ENCODE peak calls at places on chromosomes 4 and X, in nine cellular contexts. N is tibial artery, L is HFF-Myc, Q is HL-60, U is fibroblast of the aortic adventitia, I is testis, J is NB4, R is cardiac muscle cell, Y is heart left ventricle. M is an unnamed sample.

GRCh38 chrX:129773649-129774458 is 5.9 kb upstream of the SASH3 start:
- DNase-seq in L (no peak), R (no peak), Q (no peak), J (peak; percentile 48), Y (no peak), N (no peak), U (no peak), I (no peak), M (no peak)

GRCh38 chrX:1393871-1394615 is 2.1 kb upstream of the SLC25A6 start:
- DNase-seq in Q (no peak), U (no peak), L (no peak), J (no peak), I (no peak), N (peak; percentile 4), R (no peak), Y (no peak), M (no peak)

GRCh38 chr4:158259955-158260575 is 49.8 kb downstream of the TMEM144 start:
- DNase-seq in I (no peak), N (no peak), U (peak; percentile 77), Y (no peak), R (peak; percentile 28), L (peak; percentile 19), Q (no peak), J (peak; percentile 33), M (no peak)

GRCh38 chrX:142156567-142156966 is 48.5 kb downstream of the MAGEC2 start:
- DNase-seq in Y (no peak), R (no peak), Q (no peak), I (no peak), N (no peak), J (no peak), U (no peak), L (no peak), M (no peak)

GRCh38 chr4:54082168-54082567 is 17.8 kb upstream of the CHIC2 start:
- DNase-seq in Q (no peak), L (peak; percentile 99), J (no peak), U (peak; percentile 100), R (no peak), Y (no peak), N (no peak), I (no peak), M (peak; percentile 96)

GRCh38 chr4:172601195-172601594 is 567.4 kb upstream of the GALNT7 start:
- DNase-seq in J (no peak), I (no peak), N (no peak), Q (no peak), L (no peak), R (no peak), Y (no peak), U (no peak), M (no peak)

GRCh38 chr4:1731180-1731579 is 9.9 kb downstream of the TACC3 start:
- DNase-seq in Q (no peak), U (no peak), I (no peak), R (no peak), J (no peak), L (no peak), Y (no peak), N (no peak), M (no peak)

GRCh38 chr4:28730304-28730703 is 1869.7 kb downstream of the STIM2 start:
- DNase-seq in U (peak; percentile 10), Y (no peak), R (no peak), Q (no peak), L (no peak), I (no peak), J (no peak), N (no peak), M (no peak)

GRCh38 chr4:180650273-180650672 is 1592.9 kb upstream of the TENM3 start:
- DNase-seq in Q (no peak), L (no peak), Y (no peak), J (no peak), I (no peak), R (no peak), U (no peak), N (no peak), M (no peak)

GRCh38 chrX:153592966-153593688 is 5.8 kb downstream of the CCNQ start:
- DNase-seq in L (no peak), I (peak; percentile 34), R (no peak), Y (peak; percentile 48), Q (no peak), U (no peak), N (no peak), J (no peak), M (no peak)

GRCh38 chrX:42496239-42496638 is 281.7 kb downstream of the PPP1R2C start:
- DNase-seq in R (no peak), J (no peak), N (no peak), L (no peak), U (no peak), Y (no peak), Q (no peak), I (no peak), M (no peak)

GRCh38 chr4:55733874-55734437 is 85.6 kb upstream of the EXOC1L start:
- DNase-seq in R (no peak), I (no peak), N (peak; percentile 50), L (peak; percentile 14), Y (peak; percentile 24), J (peak; percentile 8), Q (no peak), U (peak; percentile 77), M (no peak)

GRCh38 chr4:65651031-65651430 is 19.3 kb downstream of the EPHA5 start:
- DNase-seq in I (no peak), Q (no peak), J (no peak), Y (no peak), N (no peak), U (no peak), R (no peak), L (no peak), M (no peak)

GRCh38 chr4:76809594-76810305 is 88.2 kb downstream of the SOWAHB start:
- DNase-seq in L (no peak), N (no peak), J (no peak), Q (no peak), U (no peak), R (no peak), I (no peak), Y (no peak), M (no peak)

GRCh38 chr4:140092094-140092820 is 61.7 kb downstream of the MAML3 start:
- DNase-seq in J (peak; percentile 67), N (peak; percentile 38), I (peak; percentile 57), Y (peak; percentile 41), L (no peak), U (no peak), Q (peak; percentile 30), R (peak; percentile 94), M (no peak)

GRCh38 chr4:88747351-88747750 is 49.7 kb upstream of the NAP1L5 start:
- DNase-seq in R (no peak), L (no peak), I (no peak), Y (no peak), Q (no peak), N (no peak), J (no peak), U (no peak), M (no peak)

GRCh38 chr4:89489338-89489771 is 181.8 kb upstream of the GPRIN3 start:
- DNase-seq in I (peak; percentile 22), R (no peak), U (no peak), N (peak; percentile 33), J (no peak), Q (no peak), L (no peak), Y (no peak), M (no peak)

GRCh38 chr4:55592014-55592413 is at the start of gene PDCL2:
- DNase-seq in Y (no peak), J (no peak), N (no peak), Q (no peak), I (peak; percentile 63), L (no peak), R (no peak), U (no peak), M (no peak)

GRCh38 chrX:78104447-78105176 is 564 bp downstream of the PGK1 start:
- DNase-seq in Q (peak; percentile 75), L (no peak), U (peak; percentile 63), Y (peak; percentile 23), I (peak; percentile 46), R (peak; percentile 17), N (peak; percentile 57), J (peak; percentile 87), M (no peak)

GRCh38 chr4:136395212-136395722 is 1137.0 kb downstream of the PCDH18 start:
- DNase-seq in Y (no peak), J (no peak), R (no peak), U (no peak), Q (no peak), I (peak; percentile 32), N (no peak), L (no peak), M (no peak)

DNA sequence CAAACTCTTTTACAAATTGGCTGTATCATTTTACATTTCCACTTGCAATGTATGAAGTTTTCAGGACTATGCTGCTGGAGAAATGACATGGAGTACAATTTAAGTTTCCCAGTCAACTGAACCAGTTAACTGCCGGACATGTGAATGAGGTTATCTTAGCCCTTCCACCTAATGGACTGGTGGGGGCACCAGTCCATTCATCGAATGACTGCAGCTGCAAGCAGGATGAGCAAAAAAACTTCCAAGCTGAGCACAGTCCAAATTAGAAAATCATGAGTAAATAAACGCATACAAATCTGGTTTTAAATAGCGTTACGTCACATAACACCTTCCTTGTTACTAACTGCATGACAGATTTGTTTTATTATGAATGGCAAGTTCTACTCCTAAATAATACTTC is 1131.5 kb downstream of the PCDH18 start:
- DNase-seq in Q (no peak), N (no peak), Y (no peak), L (no peak), R (no peak), I (no peak), U (no peak), J (no peak), M (no peak)
- TF ChIP-seq CTCF in Q (no peak), N (no peak), Y (no peak), L (no peak), R (no peak), I (no peak), U (no peak), J (peak; percentile 2), M (no peak)

DNA sequence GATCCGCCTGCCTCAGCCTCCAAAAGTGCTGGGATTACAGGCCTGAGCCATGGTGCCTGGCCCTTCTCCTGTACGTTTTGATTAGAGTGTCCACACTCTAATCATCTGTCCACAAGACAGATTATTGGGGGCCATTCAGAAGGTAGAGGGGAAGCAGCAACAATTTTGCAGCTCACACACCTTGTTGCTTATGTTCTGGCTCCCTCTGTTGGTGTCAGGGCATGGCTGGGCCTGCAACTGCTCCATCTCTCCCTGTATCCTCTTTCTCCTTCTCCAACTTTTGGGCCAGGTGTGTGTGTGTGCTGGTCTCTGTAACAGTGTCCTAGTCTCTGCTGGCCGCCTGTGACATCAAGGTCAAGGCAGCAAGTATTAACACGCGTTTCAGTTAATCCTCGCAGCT is 125.5 kb upstream of the MBNL3 start:
- DNase-seq in I (peak; percentile 24), L (no peak), Q (no peak), J (peak; percentile 17), R (peak; percentile 42), N (no peak), U (no peak), Y (no peak), M (no peak)
- TF ChIP-seq CTCF in I (peak; percentile 26), L (peak; percentile 40), Q (no peak), J (peak; percentile 33), R (peak; percentile 30), N (no peak), U (peak; percentile 37), Y (no peak), M (peak; percentile 50)

GRCh38 chr4:153022233-153022632 is 86.1 kb downstream of the FHDC1 start:
- DNase-seq in J (no peak), I (no peak), N (no peak), Y (no peak), U (no peak), L (no peak), R (peak; percentile 19), Q (no peak), M (no peak)
- TF ChIP-seq CTCF in J (no peak), I (no peak), N (no peak), Y (no peak), U (no peak), L (no peak), R (no peak), Q (no peak), M (no peak)

GRCh38 chr4:176563591-176563990 is 229.1 kb downstream of the VEGFC start:
- DNase-seq in N (no peak), I (no peak), R (peak; percentile 12), L (no peak), U (peak; percentile 82), Y (no peak), J (peak; percentile 4), Q (no peak), M (no peak)
- TF ChIP-seq CTCF in N (no peak), I (no peak), R (peak; percentile 57), L (no peak), U (peak; percentile 46), Y (no peak), J (no peak), Q (no peak), M (peak; percentile 23)

M was measured in AG04449.